ENCODE peak calls at places on chromosomes 13 and 19, in ten cellular contexts. One of them, this sample, is unnamed.

GRCh38 chr13:27923794-27924528 is 4.2 kb downstream of the PDX1 start:
- DNase-seq in neural crest cell: no peak
- DNase-seq in progenitor cell of endocrine pancreas: peak; percentile 22
- DNase-seq in foreskin keratinocyte: no peak
- DNase-seq in NB4: no peak
- DNase-seq in GM12865: no peak
- DNase-seq in choroid plexus epithelial cell: no peak
- DNase-seq in stomach: no peak
- DNase-seq in fibroblast of lung: no peak
- DNase-seq in endothelial cell: no peak
- DNase-seq in this sample: peak; percentile 30

GRCh38 chr13:113122571-113123225 is at the start of gene F10:
- DNase-seq in endothelial cell: no peak
- DNase-seq in neural crest cell: peak; percentile 29
- DNase-seq in GM12865: no peak
- DNase-seq in choroid plexus epithelial cell: peak; percentile 85
- DNase-seq in fibroblast of lung: peak; percentile 74
- DNase-seq in progenitor cell of endocrine pancreas: peak; percentile 48
- DNase-seq in stomach: peak; percentile 73
- DNase-seq in NB4: no peak
- DNase-seq in foreskin keratinocyte: no peak
- DNase-seq in this sample: no peak

GRCh38 chr13:110447058-110447511 is 114.4 kb downstream of the RAB20 start:
- DNase-seq in GM12865: peak; percentile 62
- DNase-seq in choroid plexus epithelial cell: peak; percentile 33
- DNase-seq in NB4: no peak
- DNase-seq in neural crest cell: no peak
- DNase-seq in foreskin keratinocyte: no peak
- DNase-seq in fibroblast of lung: peak; percentile 23
- DNase-seq in endothelial cell: no peak
- DNase-seq in progenitor cell of endocrine pancreas: no peak
- DNase-seq in stomach: no peak
- DNase-seq in this sample: peak; percentile 60

GRCh38 chr13:99058527-99059495 is 80.9 kb upstream of the DOCK9 start:
- DNase-seq in stomach: no peak
- DNase-seq in choroid plexus epithelial cell: no peak
- DNase-seq in NB4: no peak
- DNase-seq in fibroblast of lung: no peak
- DNase-seq in neural crest cell: no peak
- DNase-seq in GM12865: no peak
- DNase-seq in progenitor cell of endocrine pancreas: no peak
- DNase-seq in endothelial cell: no peak
- DNase-seq in foreskin keratinocyte: no peak
- DNase-seq in this sample: no peak

GRCh38 chr13:67238277-67238859 is 8.2 kb upstream of the PCDH9 start:
- DNase-seq in stomach: no peak
- DNase-seq in NB4: peak; percentile 37
- DNase-seq in GM12865: peak; percentile 30
- DNase-seq in fibroblast of lung: peak; percentile 58
- DNase-seq in neural crest cell: no peak
- DNase-seq in foreskin keratinocyte: no peak
- DNase-seq in progenitor cell of endocrine pancreas: no peak
- DNase-seq in endothelial cell: no peak
- DNase-seq in choroid plexus epithelial cell: peak; percentile 62
- DNase-seq in this sample: peak; percentile 26

GRCh38 chr19:18502633-18503294 is 19.1 kb downstream of the ELL start:
- DNase-seq in GM12865: no peak
- DNase-seq in stomach: no peak
- DNase-seq in progenitor cell of endocrine pancreas: no peak
- DNase-seq in neural crest cell: no peak
- DNase-seq in NB4: peak; percentile 29
- DNase-seq in fibroblast of lung: no peak
- DNase-seq in endothelial cell: no peak
- DNase-seq in foreskin keratinocyte: no peak
- DNase-seq in choroid plexus epithelial cell: no peak
- DNase-seq in this sample: no peak

GRCh38 chr19:9323557-9323918 is 441 bp upstream of the ZNF559 start:
- DNase-seq in stomach: peak; percentile 55
- DNase-seq in choroid plexus epithelial cell: peak; percentile 95
- DNase-seq in GM12865: peak; percentile 85
- DNase-seq in endothelial cell: no peak
- DNase-seq in fibroblast of lung: peak; percentile 90
- DNase-seq in progenitor cell of endocrine pancreas: no peak
- DNase-seq in neural crest cell: no peak
- DNase-seq in NB4: peak; percentile 94
- DNase-seq in foreskin keratinocyte: peak; percentile 75
- DNase-seq in this sample: peak; percentile 50

GRCh38 chr19:51367565-51368365 is 1.0 kb downstream of the CLDND2 start:
- DNase-seq in NB4: peak; percentile 99
- DNase-seq in stomach: peak; percentile 99
- DNase-seq in foreskin keratinocyte: peak; percentile 88
- DNase-seq in GM12865: peak; percentile 100
- DNase-seq in fibroblast of lung: peak; percentile 98
- DNase-seq in progenitor cell of endocrine pancreas: peak; percentile 99
- DNase-seq in endothelial cell: peak; percentile 98
- DNase-seq in choroid plexus epithelial cell: peak; percentile 100
- DNase-seq in neural crest cell: peak; percentile 99
- DNase-seq in this sample: peak; percentile 99

GRCh38 chr13:34207872-34208271 is 389.9 kb downstream of the RFC3 start:
- DNase-seq in endothelial cell: no peak
- DNase-seq in foreskin keratinocyte: no peak
- DNase-seq in GM12865: no peak
- DNase-seq in choroid plexus epithelial cell: peak; percentile 67
- DNase-seq in progenitor cell of endocrine pancreas: no peak
- DNase-seq in fibroblast of lung: peak; percentile 39
- DNase-seq in NB4: no peak
- DNase-seq in neural crest cell: no peak
- DNase-seq in stomach: no peak
- DNase-seq in this sample: no peak

GRCh38 chr19:33143897-33144405 is 12.0 kb downstream of the WDR88 start:
- DNase-seq in endothelial cell: peak; percentile 69
- DNase-seq in progenitor cell of endocrine pancreas: peak; percentile 56
- DNase-seq in neural crest cell: peak; percentile 77
- DNase-seq in fibroblast of lung: peak; percentile 56
- DNase-seq in NB4: peak; percentile 70
- DNase-seq in stomach: peak; percentile 73
- DNase-seq in foreskin keratinocyte: no peak
- DNase-seq in choroid plexus epithelial cell: peak; percentile 57
- DNase-seq in GM12865: peak; percentile 65
- DNase-seq in this sample: peak; percentile 88

GRCh38 chr13:40371531-40372125 is 294.8 kb downstream of the FOXO1 start:
- DNase-seq in endothelial cell: no peak
- DNase-seq in foreskin keratinocyte: no peak
- DNase-seq in NB4: no peak
- DNase-seq in progenitor cell of endocrine pancreas: no peak
- DNase-seq in fibroblast of lung: peak; percentile 28
- DNase-seq in stomach: no peak
- DNase-seq in choroid plexus epithelial cell: no peak
- DNase-seq in GM12865: no peak
- DNase-seq in neural crest cell: no peak
- DNase-seq in this sample: no peak

GRCh38 chr19:42317535-42317934 is 4.4 kb downstream of the TMEM145 start:
- DNase-seq in endothelial cell: no peak
- DNase-seq in foreskin keratinocyte: no peak
- DNase-seq in progenitor cell of endocrine pancreas: no peak
- DNase-seq in stomach: no peak
- DNase-seq in GM12865: no peak
- DNase-seq in fibroblast of lung: no peak
- DNase-seq in neural crest cell: no peak
- DNase-seq in choroid plexus epithelial cell: no peak
- DNase-seq in NB4: no peak
- DNase-seq in this sample: no peak
- TF ChIP-seq CTCF in endothelial cell: no peak
- TF ChIP-seq CTCF in foreskin keratinocyte: no peak
- TF ChIP-seq CTCF in progenitor cell of endocrine pancreas: no peak
- TF ChIP-seq CTCF in stomach: no peak
- TF ChIP-seq CTCF in GM12865: no peak
- TF ChIP-seq CTCF in fibroblast of lung: no peak
- TF ChIP-seq CTCF in neural crest cell: no peak
- TF ChIP-seq CTCF in choroid plexus epithelial cell: no peak
- TF ChIP-seq CTCF in NB4: no peak
- TF ChIP-seq CTCF in this sample: no peak

DNA sequence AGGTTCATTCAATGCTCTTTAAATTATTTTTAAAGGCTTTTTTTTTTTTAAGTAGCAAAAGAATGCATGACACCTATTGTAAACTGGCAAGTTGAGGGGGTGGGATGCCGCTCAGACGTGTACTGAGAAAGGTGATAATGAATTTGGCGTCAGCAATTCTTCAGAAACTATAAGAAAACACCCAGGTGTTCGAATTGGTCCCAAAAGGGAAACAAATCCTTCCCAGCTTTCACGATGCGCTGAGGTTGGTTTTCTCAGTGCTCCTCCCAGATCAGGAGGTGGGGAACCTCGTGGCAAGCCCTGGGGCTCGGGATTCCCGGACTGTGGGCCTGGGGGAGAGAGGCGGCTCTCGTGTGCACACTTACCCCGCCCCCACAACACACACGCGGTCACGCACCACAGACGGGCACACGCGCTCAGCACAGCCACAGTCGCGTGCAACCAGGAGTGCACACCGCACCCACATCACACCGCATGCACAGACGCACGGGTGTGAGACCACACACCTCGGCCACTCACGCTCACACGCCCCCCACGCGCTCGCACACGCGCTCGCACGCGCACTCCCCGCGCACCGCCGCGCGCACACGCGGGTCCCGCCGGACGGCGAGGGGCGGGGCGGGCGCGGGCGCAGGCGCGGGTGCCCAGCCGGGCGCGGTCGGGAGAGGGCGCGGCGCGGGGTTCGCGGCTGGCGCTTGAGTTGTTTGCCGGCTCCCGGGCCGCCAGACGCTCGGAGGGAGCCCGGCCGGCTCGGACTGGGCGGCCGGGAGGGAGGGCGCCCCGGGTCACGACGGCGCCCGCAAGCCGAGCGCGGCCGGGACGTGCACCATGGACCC is at the start of gene FAM124A:
- DNase-seq in progenitor cell of endocrine pancreas: peak; percentile 54
- DNase-seq in neural crest cell: no peak
- DNase-seq in NB4: peak; percentile 75
- DNase-seq in stomach: peak; percentile 57
- DNase-seq in fibroblast of lung: peak; percentile 20
- DNase-seq in endothelial cell: peak; percentile 71
- DNase-seq in foreskin keratinocyte: no peak
- DNase-seq in GM12865: peak; percentile 46
- DNase-seq in choroid plexus epithelial cell: peak; percentile 21
- DNase-seq in this sample: peak; percentile 75
- TF ChIP-seq CTCF in progenitor cell of endocrine pancreas: peak; percentile 48
- TF ChIP-seq CTCF in neural crest cell: peak; percentile 52
- TF ChIP-seq CTCF in NB4: no peak
- TF ChIP-seq CTCF in stomach: no peak
- TF ChIP-seq CTCF in fibroblast of lung: no peak
- TF ChIP-seq CTCF in endothelial cell: peak; percentile 23
- TF ChIP-seq CTCF in foreskin keratinocyte: peak; percentile 40
- TF ChIP-seq CTCF in GM12865: peak; percentile 26
- TF ChIP-seq CTCF in choroid plexus epithelial cell: no peak
- TF ChIP-seq CTCF in this sample: peak; percentile 36

DNA sequence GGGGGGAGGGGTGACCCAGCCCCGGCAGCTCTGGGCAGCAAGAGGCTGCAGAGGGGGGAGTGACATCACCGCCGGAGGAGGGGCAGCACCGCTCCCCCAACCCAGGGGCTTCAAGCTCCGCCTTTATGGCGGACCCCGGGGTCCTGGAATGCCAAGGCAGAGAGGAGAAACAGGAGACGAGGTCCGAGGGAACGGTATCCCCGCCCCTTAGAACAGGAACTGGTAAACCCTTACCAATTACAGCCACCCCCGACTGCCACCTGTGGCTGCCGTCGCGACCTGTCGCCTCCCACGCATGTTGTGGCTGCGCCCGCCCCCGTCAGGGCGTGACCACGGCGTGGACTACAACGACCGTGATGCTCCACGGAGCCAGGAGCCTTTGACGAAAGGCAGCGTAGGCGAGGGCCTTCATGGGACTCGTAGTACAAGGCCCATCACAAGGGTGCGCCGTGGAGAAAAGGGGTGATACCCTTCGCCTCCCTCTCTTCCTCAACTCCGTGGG is 4.1 kb upstream of the KCNC3 start:
- DNase-seq in neural crest cell: peak; percentile 72
- DNase-seq in stomach: peak; percentile 89
- DNase-seq in endothelial cell: no peak
- DNase-seq in GM12865: peak; percentile 98
- DNase-seq in NB4: no peak
- DNase-seq in choroid plexus epithelial cell: peak; percentile 82
- DNase-seq in fibroblast of lung: peak; percentile 84
- DNase-seq in progenitor cell of endocrine pancreas: peak; percentile 88
- DNase-seq in foreskin keratinocyte: peak; percentile 55
- DNase-seq in this sample: peak; percentile 86
- TF ChIP-seq CTCF in neural crest cell: peak; percentile 28
- TF ChIP-seq CTCF in stomach: no peak
- TF ChIP-seq CTCF in endothelial cell: no peak
- TF ChIP-seq CTCF in GM12865: no peak
- TF ChIP-seq CTCF in NB4: no peak
- TF ChIP-seq CTCF in choroid plexus epithelial cell: peak; percentile 19
- TF ChIP-seq CTCF in fibroblast of lung: no peak
- TF ChIP-seq CTCF in progenitor cell of endocrine pancreas: peak; percentile 8
- TF ChIP-seq CTCF in foreskin keratinocyte: no peak
- TF ChIP-seq CTCF in this sample: no peak

GRCh38 chr13:39016789-39017188 is 21.1 kb downstream of the PROSER1 start:
- DNase-seq in neural crest cell: peak; percentile 11
- DNase-seq in foreskin keratinocyte: no peak
- DNase-seq in endothelial cell: no peak
- DNase-seq in GM12865: peak; percentile 58
- DNase-seq in NB4: peak; percentile 50
- DNase-seq in stomach: no peak
- DNase-seq in choroid plexus epithelial cell: peak; percentile 74
- DNase-seq in progenitor cell of endocrine pancreas: no peak
- DNase-seq in fibroblast of lung: peak; percentile 32
- DNase-seq in this sample: peak; percentile 41
- TF ChIP-seq CTCF in neural crest cell: peak; percentile 73
- TF ChIP-seq CTCF in foreskin keratinocyte: peak; percentile 71
- TF ChIP-seq CTCF in endothelial cell: peak; percentile 48
- TF ChIP-seq CTCF in GM12865: peak; percentile 57
- TF ChIP-seq CTCF in NB4: peak; percentile 36
- TF ChIP-seq CTCF in stomach: no peak
- TF ChIP-seq CTCF in choroid plexus epithelial cell: peak; percentile 78
- TF ChIP-seq CTCF in progenitor cell of endocrine pancreas: peak; percentile 65
- TF ChIP-seq CTCF in fibroblast of lung: peak; percentile 41
- TF ChIP-seq CTCF in this sample: peak; percentile 51

This sample was measured in GM13976.